ENCODE peak calls at places on chromosome 18, in nine cellular contexts. One of them, this sample, is unnamed.

GRCh38 chr18:24063121-24063731 is 48.7 kb downstream of the TTC39C start:
- DNase-seq in body of pancreas: no peak
- DNase-seq in tibial nerve: no peak
- DNase-seq in Peyer's patch: no peak
- DNase-seq in esophagus squamous epithelium: no peak
- DNase-seq in lower leg skin: no peak
- DNase-seq in suprapubic skin: no peak
- DNase-seq in breast epithelium: no peak
- DNase-seq in erythroblast: no peak
- DNase-seq in this sample: peak

GRCh38 chr18:58758606-58759005 is 87.3 kb downstream of the MALT1 start:
- DNase-seq in body of pancreas: no peak
- DNase-seq in tibial nerve: no peak
- DNase-seq in Peyer's patch: no peak
- DNase-seq in esophagus squamous epithelium: no peak
- DNase-seq in lower leg skin: no peak
- DNase-seq in suprapubic skin: no peak
- DNase-seq in breast epithelium: no peak
- DNase-seq in erythroblast: no peak
- DNase-seq in this sample: no peak

GRCh38 chr18:50424877-50425690 is 50.2 kb downstream of the SKA1 start:
- DNase-seq in body of pancreas: peak
- DNase-seq in tibial nerve: no peak
- DNase-seq in Peyer's patch: no peak
- DNase-seq in esophagus squamous epithelium: no peak
- DNase-seq in lower leg skin: no peak
- DNase-seq in suprapubic skin: no peak
- DNase-seq in breast epithelium: no peak
- DNase-seq in erythroblast: peak
- DNase-seq in this sample: no peak

GRCh38 chr18:26547302-26548143 is 830 bp downstream of the KCTD1 start:
- DNase-seq in body of pancreas: peak
- DNase-seq in tibial nerve: peak
- DNase-seq in Peyer's patch: peak
- DNase-seq in esophagus squamous epithelium: peak
- DNase-seq in lower leg skin: peak
- DNase-seq in suprapubic skin: peak
- DNase-seq in breast epithelium: peak
- DNase-seq in erythroblast: peak
- DNase-seq in this sample: no peak

GRCh38 chr18:35144628-35145027 is 96.2 kb upstream of the ZNF397 start:
- DNase-seq in body of pancreas: no peak
- DNase-seq in tibial nerve: no peak
- DNase-seq in Peyer's patch: no peak
- DNase-seq in esophagus squamous epithelium: no peak
- DNase-seq in lower leg skin: no peak
- DNase-seq in suprapubic skin: no peak
- DNase-seq in breast epithelium: no peak
- DNase-seq in erythroblast: no peak
- DNase-seq in this sample: no peak

GRCh38 chr18:25658476-25658875 is 306.5 kb upstream of the ZNF521 start:
- DNase-seq in body of pancreas: no peak
- DNase-seq in tibial nerve: no peak
- DNase-seq in Peyer's patch: no peak
- DNase-seq in esophagus squamous epithelium: no peak
- DNase-seq in lower leg skin: no peak
- DNase-seq in suprapubic skin: no peak
- DNase-seq in breast epithelium: no peak
- DNase-seq in erythroblast: no peak
- DNase-seq in this sample: no peak

GRCh38 chr18:13566941-13567762 is 159.2 kb downstream of the FAM210A start:
- DNase-seq in body of pancreas: no peak
- DNase-seq in tibial nerve: no peak
- DNase-seq in Peyer's patch: peak
- DNase-seq in esophagus squamous epithelium: no peak
- DNase-seq in lower leg skin: no peak
- DNase-seq in suprapubic skin: peak
- DNase-seq in breast epithelium: no peak
- DNase-seq in erythroblast: no peak
- DNase-seq in this sample: no peak

GRCh38 chr18:46636040-46636630 is 20.9 kb downstream of the LOXHD1 start:
- DNase-seq in body of pancreas: no peak
- DNase-seq in tibial nerve: no peak
- DNase-seq in Peyer's patch: no peak
- DNase-seq in esophagus squamous epithelium: no peak
- DNase-seq in lower leg skin: no peak
- DNase-seq in suprapubic skin: no peak
- DNase-seq in breast epithelium: no peak
- DNase-seq in erythroblast: no peak
- DNase-seq in this sample: no peak

GRCh38 chr18:73717570-73717969 is 430.1 kb downstream of the FBXO15 start:
- DNase-seq in body of pancreas: no peak
- DNase-seq in tibial nerve: no peak
- DNase-seq in Peyer's patch: no peak
- DNase-seq in esophagus squamous epithelium: no peak
- DNase-seq in lower leg skin: no peak
- DNase-seq in suprapubic skin: no peak
- DNase-seq in breast epithelium: no peak
- DNase-seq in erythroblast: no peak
- DNase-seq in this sample: no peak

DNA sequence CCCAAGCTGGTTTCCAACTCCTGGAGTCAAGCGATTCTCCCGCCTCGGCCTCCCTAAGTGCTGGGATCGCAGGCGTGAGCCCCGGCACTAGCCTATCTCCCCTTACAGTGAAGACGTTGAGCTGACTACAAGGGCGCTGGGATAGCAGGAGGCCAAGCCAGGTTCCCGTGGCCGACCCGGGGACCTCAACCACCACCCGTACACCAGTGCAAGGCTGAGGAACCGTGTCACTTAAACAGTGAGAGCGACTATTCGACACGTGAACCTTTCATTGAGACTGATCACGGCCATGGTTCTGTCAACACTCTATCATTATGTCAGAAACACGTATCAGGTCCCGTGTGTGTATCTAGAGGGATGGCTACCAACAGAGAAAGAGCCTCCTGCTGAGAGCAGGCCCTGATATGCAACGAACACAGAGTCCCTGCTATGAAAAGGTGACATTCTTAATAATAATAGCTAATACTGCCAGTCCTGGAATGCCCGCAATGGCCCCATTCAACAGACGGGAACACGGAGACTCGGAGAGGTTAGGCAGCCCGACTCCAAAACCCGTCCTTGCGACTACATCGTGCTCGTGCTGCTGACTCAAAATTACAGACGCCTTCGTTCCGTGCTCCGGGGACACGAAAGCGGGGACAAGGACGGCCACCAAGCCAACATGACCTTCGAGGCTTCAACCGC is 851 bp downstream of the AFG3L2 start:
- DNase-seq in body of pancreas: peak
- DNase-seq in tibial nerve: no peak
- DNase-seq in Peyer's patch: peak
- DNase-seq in esophagus squamous epithelium: no peak
- DNase-seq in lower leg skin: peak
- DNase-seq in suprapubic skin: peak
- DNase-seq in breast epithelium: no peak
- DNase-seq in erythroblast: peak
- DNase-seq in this sample: no peak
- TF ChIP-seq POLR2A in body of pancreas: no peak
- TF ChIP-seq POLR2A in tibial nerve: no peak
- TF ChIP-seq POLR2A in Peyer's patch: no peak
- TF ChIP-seq POLR2A in esophagus squamous epithelium: no peak
- TF ChIP-seq POLR2A in lower leg skin: no peak
- TF ChIP-seq POLR2A in suprapubic skin: no peak
- TF ChIP-seq POLR2A in breast epithelium: no peak
- TF ChIP-seq POLR2A in erythroblast: no peak
- TF ChIP-seq POLR2A in this sample: no peak

GRCh38 chr18:70359071-70359470 is 70.2 kb downstream of the SOCS6 start:
- DNase-seq in body of pancreas: no peak
- DNase-seq in tibial nerve: no peak
- DNase-seq in Peyer's patch: no peak
- DNase-seq in esophagus squamous epithelium: no peak
- DNase-seq in lower leg skin: no peak
- DNase-seq in suprapubic skin: no peak
- DNase-seq in breast epithelium: no peak
- DNase-seq in erythroblast: no peak
- DNase-seq in this sample: no peak

GRCh38 chr18:70355620-70356385 is 67.0 kb downstream of the SOCS6 start:
- DNase-seq in body of pancreas: no peak
- DNase-seq in tibial nerve: no peak
- DNase-seq in Peyer's patch: no peak
- DNase-seq in esophagus squamous epithelium: no peak
- DNase-seq in lower leg skin: no peak
- DNase-seq in suprapubic skin: no peak
- DNase-seq in breast epithelium: no peak
- DNase-seq in erythroblast: no peak
- DNase-seq in this sample: no peak

GRCh38 chr18:70354080-70354479 is 65.2 kb downstream of the SOCS6 start:
- DNase-seq in body of pancreas: no peak
- DNase-seq in tibial nerve: no peak
- DNase-seq in Peyer's patch: no peak
- DNase-seq in esophagus squamous epithelium: no peak
- DNase-seq in lower leg skin: no peak
- DNase-seq in suprapubic skin: no peak
- DNase-seq in breast epithelium: no peak
- DNase-seq in erythroblast: no peak
- DNase-seq in this sample: no peak

GRCh38 chr18:70354771-70355170 is 65.9 kb downstream of the SOCS6 start:
- DNase-seq in body of pancreas: no peak
- DNase-seq in tibial nerve: no peak
- DNase-seq in Peyer's patch: no peak
- DNase-seq in esophagus squamous epithelium: no peak
- DNase-seq in lower leg skin: no peak
- DNase-seq in suprapubic skin: no peak
- DNase-seq in breast epithelium: no peak
- DNase-seq in erythroblast: no peak
- DNase-seq in this sample: no peak
- TF ChIP-seq POLR2A in body of pancreas: no peak
- TF ChIP-seq POLR2A in tibial nerve: no peak
- TF ChIP-seq POLR2A in Peyer's patch: no peak
- TF ChIP-seq POLR2A in esophagus squamous epithelium: no peak
- TF ChIP-seq POLR2A in lower leg skin: no peak
- TF ChIP-seq POLR2A in suprapubic skin: no peak
- TF ChIP-seq POLR2A in breast epithelium: no peak
- TF ChIP-seq POLR2A in erythroblast: no peak
- TF ChIP-seq POLR2A in this sample: no peak

GRCh38 chr18:5630766-5631413 is 87.1 kb upstream of the EPB41L3 start:
- DNase-seq in body of pancreas: no peak
- DNase-seq in tibial nerve: no peak
- DNase-seq in Peyer's patch: no peak
- DNase-seq in esophagus squamous epithelium: no peak
- DNase-seq in lower leg skin: no peak
- DNase-seq in suprapubic skin: no peak
- DNase-seq in breast epithelium: no peak
- DNase-seq in erythroblast: no peak
- DNase-seq in this sample: no peak

GRCh38 chr18:5626130-5626880 is 82.5 kb upstream of the EPB41L3 start:
- DNase-seq in body of pancreas: no peak
- DNase-seq in tibial nerve: no peak
- DNase-seq in Peyer's patch: no peak
- DNase-seq in esophagus squamous epithelium: no peak
- DNase-seq in lower leg skin: no peak
- DNase-seq in suprapubic skin: no peak
- DNase-seq in breast epithelium: no peak
- DNase-seq in erythroblast: no peak
- DNase-seq in this sample: no peak

GRCh38 chr18:5630057-5630765 is 86.4 kb upstream of the EPB41L3 start:
- DNase-seq in body of pancreas: peak
- DNase-seq in tibial nerve: peak
- DNase-seq in Peyer's patch: peak
- DNase-seq in esophagus squamous epithelium: no peak
- DNase-seq in lower leg skin: peak
- DNase-seq in suprapubic skin: peak
- DNase-seq in breast epithelium: peak
- DNase-seq in erythroblast: peak
- DNase-seq in this sample: no peak

GRCh38 chr18:5627756-5628511 is 84.1 kb upstream of the EPB41L3 start:
- DNase-seq in body of pancreas: no peak
- DNase-seq in tibial nerve: no peak
- DNase-seq in Peyer's patch: peak
- DNase-seq in esophagus squamous epithelium: no peak
- DNase-seq in lower leg skin: no peak
- DNase-seq in suprapubic skin: no peak
- DNase-seq in breast epithelium: no peak
- DNase-seq in erythroblast: no peak
- DNase-seq in this sample: no peak

DNA sequence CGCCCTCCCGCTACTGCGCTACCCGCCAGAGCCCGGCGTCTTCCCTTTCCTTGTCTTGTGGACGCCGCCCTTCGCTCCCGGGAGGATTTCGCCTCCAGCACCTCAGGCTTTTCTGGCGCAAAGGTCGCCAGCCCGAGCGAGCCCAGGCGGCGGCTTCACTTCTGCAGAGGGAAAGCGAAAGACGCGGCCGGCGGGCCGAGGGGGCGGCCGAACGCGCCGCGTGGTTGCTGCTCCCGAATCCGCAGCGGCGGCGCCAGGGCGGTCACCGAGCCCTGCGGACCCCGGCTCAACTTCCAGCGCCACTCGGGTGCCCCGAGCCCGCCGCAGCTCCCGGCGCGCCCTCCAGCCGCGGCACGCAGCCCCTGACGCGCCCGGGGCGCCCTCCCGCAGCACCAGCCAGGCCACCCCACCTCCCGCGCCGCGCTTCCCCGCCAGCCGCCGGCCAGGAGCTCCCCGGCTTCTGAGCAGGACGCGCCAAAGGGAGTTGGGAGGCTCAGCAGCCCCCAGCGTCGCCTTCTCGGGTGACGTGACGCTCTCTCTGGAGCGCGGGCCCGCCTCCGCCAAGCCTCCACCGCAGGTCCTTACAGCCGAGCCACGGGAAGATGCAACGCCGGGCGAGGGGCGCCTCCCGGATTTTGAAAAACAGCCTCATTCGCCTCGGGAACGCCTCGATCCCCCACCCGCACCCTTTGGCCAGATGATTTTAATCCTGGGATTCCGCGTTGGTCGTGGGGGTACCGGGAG is 84.9 kb upstream of the EPB41L3 start:
- DNase-seq in body of pancreas: peak
- DNase-seq in tibial nerve: peak
- DNase-seq in Peyer's patch: peak
- DNase-seq in esophagus squamous epithelium: no peak
- DNase-seq in lower leg skin: no peak
- DNase-seq in suprapubic skin: peak
- DNase-seq in breast epithelium: no peak
- DNase-seq in erythroblast: no peak
- DNase-seq in this sample: no peak
- TF ChIP-seq POLR2A in body of pancreas: no peak
- TF ChIP-seq POLR2A in tibial nerve: no peak
- TF ChIP-seq POLR2A in Peyer's patch: peak
- TF ChIP-seq POLR2A in esophagus squamous epithelium: no peak
- TF ChIP-seq POLR2A in lower leg skin: no peak
- TF ChIP-seq POLR2A in suprapubic skin: no peak
- TF ChIP-seq POLR2A in breast epithelium: no peak
- TF ChIP-seq POLR2A in erythroblast: no peak
- TF ChIP-seq POLR2A in this sample: no peak

DNA sequence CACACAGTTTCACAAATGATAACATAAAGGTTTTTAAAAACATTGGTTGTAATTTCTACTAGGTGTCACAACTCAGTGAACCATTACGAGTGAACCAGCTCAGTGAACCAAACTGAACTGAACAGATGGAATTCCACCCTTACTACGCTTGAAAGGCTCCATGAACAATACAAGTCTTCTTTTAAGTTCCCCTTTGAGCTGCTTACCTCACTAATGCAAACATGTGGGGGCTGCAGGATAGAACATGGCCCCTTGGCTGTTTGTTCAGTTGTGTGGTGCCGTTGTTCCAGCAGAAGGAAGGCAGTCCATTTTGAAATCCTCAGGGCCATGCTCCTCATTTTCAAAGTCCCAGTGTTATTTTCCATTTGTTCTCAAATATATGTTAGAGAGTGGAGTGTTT is 30.7 kb upstream of the KLHL14 start:
- DNase-seq in body of pancreas: no peak
- DNase-seq in tibial nerve: no peak
- DNase-seq in Peyer's patch: peak
- DNase-seq in esophagus squamous epithelium: no peak
- DNase-seq in lower leg skin: no peak
- DNase-seq in suprapubic skin: no peak
- DNase-seq in breast epithelium: no peak
- DNase-seq in erythroblast: no peak
- DNase-seq in this sample: no peak
- TF ChIP-seq POLR2A in body of pancreas: no peak
- TF ChIP-seq POLR2A in tibial nerve: no peak
- TF ChIP-seq POLR2A in Peyer's patch: no peak
- TF ChIP-seq POLR2A in esophagus squamous epithelium: no peak
- TF ChIP-seq POLR2A in lower leg skin: no peak
- TF ChIP-seq POLR2A in suprapubic skin: no peak
- TF ChIP-seq POLR2A in breast epithelium: no peak
- TF ChIP-seq POLR2A in erythroblast: no peak
- TF ChIP-seq POLR2A in this sample: no peak

This sample was measured in H54.